ENCODE peak calls at places on chromosomes 12 and 14, in six cellular contexts. H is HCT116, D is right cardiac atrium, M is IMR-90, Q is aorta, N is right atrium auricular region. F is an unnamed sample.
A peak's percentile ranks its signal among the peaks of the same experiment; 100 is the strongest.

GRCh38 chr12:27667540-27667939 is 28.7 kb upstream of the REP15 start:
- DNase-seq in N (no peak), Q (peak; percentile 90), H (no peak), D (no peak), M (peak; percentile 76), F (no peak)

GRCh38 chr12:98736352-98737326 is 91.5 kb downstream of the APAF1 start:
- DNase-seq in D (no peak), M (peak; percentile 57), H (no peak), Q (no peak), N (no peak), F (no peak)

GRCh38 chr14:36070056-36071043 is 106.2 kb downstream of the PTCSC3 start:
- DNase-seq in N (no peak), H (peak; percentile 55), D (no peak), M (peak; percentile 64), Q (no peak), F (peak; percentile 48)

GRCh38 chr14:59061292-59061691 is 127.2 kb upstream of the DAAM1 start:
- DNase-seq in H (no peak), D (no peak), M (no peak), Q (no peak), N (no peak), F (no peak)

GRCh38 chr14:53209370-53209769 is 56.2 kb upstream of the DDHD1 start:
- DNase-seq in H (no peak), M (no peak), N (no peak), D (no peak), Q (no peak), F (no peak)

GRCh38 chr14:90061849-90062794 is at the start of gene KCNK13:
- DNase-seq in N (no peak), H (no peak), M (no peak), D (peak; percentile 60), Q (no peak), F (no peak)

GRCh38 chr12:52975820-52976573 is 27.1 kb downstream of the KRT18 start:
- DNase-seq in N (no peak), H (peak; percentile 73), D (peak; percentile 81), Q (no peak), M (peak; percentile 27), F (peak; percentile 43)

GRCh38 chr12:64124511-64125197 is 97.4 kb downstream of the KICS2 start:
- DNase-seq in D (no peak), Q (no peak), H (no peak), M (peak; percentile 55), N (no peak), F (no peak)

GRCh38 chr12:123512838-123513665 is 20.5 kb downstream of the RILPL1 start:
- DNase-seq in D (peak; percentile 61), M (no peak), Q (no peak), N (no peak), H (no peak), F (no peak)

GRCh38 chr12:53230971-53231858 is 794 bp downstream of the RARG start:
- DNase-seq in Q (peak; percentile 68), M (no peak), H (no peak), D (no peak), N (no peak), F (no peak)

GRCh38 chr12:124834822-124835221 is 28.8 kb downstream of the SCARB1 start:
- DNase-seq in D (no peak), M (no peak), N (no peak), H (no peak), Q (no peak), F (no peak)

GRCh38 chr12:109624467-109624866 is 50.9 kb downstream of the MVK start:
- DNase-seq in Q (no peak), D (no peak), H (no peak), N (no peak), M (no peak), F (no peak)

GRCh38 chr12:79119796-79120195 is 255.2 kb downstream of the SYT1 start:
- DNase-seq in N (no peak), M (no peak), D (no peak), H (no peak), Q (no peak), F (peak; percentile 63)

GRCh38 chr12:98419795-98420402 is 95.5 kb upstream of the TMPO start:
- DNase-seq in N (no peak), M (no peak), Q (no peak), H (no peak), D (no peak), F (no peak)

GRCh38 chr12:124433147-124433874 is 134.1 kb downstream of the NCOR2 start:
- DNase-seq in N (no peak), D (peak; percentile 93), H (no peak), Q (no peak), M (no peak), F (no peak)

GRCh38 chr12:49041036-49041880 is 19.3 kb downstream of the KMT2D start:
- DNase-seq in D (no peak), M (no peak), N (no peak), Q (peak; percentile 67), H (no peak), F (no peak)

GRCh38 chr14:96246535-96246839 is 9.5 kb upstream of the BDKRB1 start:
- DNase-seq in D (no peak), N (no peak), Q (no peak), H (no peak), M (peak; percentile 99), F (no peak)

GRCh38 chr12:67789266-67789665 is 140.7 kb downstream of the DYRK2 start:
- DNase-seq in M (no peak), N (no peak), Q (no peak), H (no peak), D (no peak), F (no peak)

DNA sequence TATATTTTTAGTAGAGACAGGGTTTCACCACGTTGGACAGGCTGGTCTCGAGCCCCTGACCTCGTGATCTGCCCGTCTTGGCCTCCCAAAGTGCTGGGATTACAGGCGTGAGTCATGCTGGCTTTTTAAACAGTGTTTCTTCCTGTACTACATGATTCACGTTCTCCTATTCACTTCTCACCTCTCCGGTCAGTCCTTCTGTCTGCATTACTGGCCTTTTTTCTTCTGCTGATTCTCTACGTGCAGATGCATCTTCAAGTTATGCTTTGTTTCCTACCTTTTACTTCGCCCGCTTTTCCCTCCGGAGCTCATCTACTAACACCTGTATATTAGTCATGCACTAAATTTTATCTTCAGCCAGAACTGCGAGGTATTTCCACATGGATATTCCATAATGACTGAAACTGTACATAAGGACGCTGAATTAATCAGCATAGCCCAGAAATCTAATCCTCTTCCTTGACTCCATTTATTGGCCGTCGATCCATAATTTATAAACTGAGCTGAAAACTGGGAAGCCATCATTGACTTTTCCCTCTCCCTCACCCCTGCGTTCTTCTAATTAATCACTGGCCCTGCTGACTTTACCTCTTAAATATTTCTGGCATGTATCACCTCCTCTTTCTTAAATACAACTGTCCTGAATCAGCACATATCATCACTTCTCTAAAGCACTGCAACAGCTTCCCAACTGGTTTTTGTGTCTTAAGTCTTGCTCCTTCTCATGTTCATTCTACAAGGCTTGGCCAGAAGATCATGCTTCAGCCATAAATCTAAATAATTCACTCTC is 296.0 kb upstream of the FLRT2 start:
- DNase-seq in H (no peak), D (no peak), Q (no peak), N (no peak), M (peak; percentile 80), F (no peak)
- H3K9me3 ChIP-seq in H (peaks cover 10% of the 10 kb centered on the region), D (no peaks in the 10 kb centered on the region), Q (peaks cover 1% of the 10 kb centered on the region), N (peaks cover 8% of the 10 kb centered on the region), M (no peaks in the 10 kb centered on the region), F (no peaks in the 10 kb centered on the region)

DNA sequence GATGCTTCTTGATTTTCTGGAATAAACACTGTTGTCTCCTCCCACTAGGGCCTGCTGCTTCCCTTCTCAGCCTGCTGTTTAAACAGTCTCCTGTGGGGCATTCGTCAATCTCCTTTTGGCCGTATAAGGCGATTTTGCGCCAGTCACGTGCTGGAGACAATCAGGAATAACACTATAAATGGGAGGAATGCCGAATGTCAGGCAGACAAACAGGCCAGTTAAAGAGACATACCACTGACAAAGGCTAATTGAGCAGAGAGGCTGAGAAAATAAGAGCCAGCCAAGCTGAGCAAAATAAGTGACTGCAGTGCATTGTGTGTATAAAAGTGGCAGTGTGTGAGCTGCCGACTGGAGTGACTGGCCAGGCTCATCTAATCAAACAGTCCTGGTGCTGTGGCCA is 23.3 kb downstream of the DMAC2L start:
- DNase-seq in Q (no peak), H (no peak), M (peak; percentile 72), N (peak; percentile 72), D (peak; percentile 78), F (no peak)
- H3K4me3 ChIP-seq in Q (no peak overlapping the region), H (no peak overlapping the region), M (no peak overlapping the region), N (no peak overlapping the region), D (no peak overlapping the region), F (no peak overlapping the region)

DNA sequence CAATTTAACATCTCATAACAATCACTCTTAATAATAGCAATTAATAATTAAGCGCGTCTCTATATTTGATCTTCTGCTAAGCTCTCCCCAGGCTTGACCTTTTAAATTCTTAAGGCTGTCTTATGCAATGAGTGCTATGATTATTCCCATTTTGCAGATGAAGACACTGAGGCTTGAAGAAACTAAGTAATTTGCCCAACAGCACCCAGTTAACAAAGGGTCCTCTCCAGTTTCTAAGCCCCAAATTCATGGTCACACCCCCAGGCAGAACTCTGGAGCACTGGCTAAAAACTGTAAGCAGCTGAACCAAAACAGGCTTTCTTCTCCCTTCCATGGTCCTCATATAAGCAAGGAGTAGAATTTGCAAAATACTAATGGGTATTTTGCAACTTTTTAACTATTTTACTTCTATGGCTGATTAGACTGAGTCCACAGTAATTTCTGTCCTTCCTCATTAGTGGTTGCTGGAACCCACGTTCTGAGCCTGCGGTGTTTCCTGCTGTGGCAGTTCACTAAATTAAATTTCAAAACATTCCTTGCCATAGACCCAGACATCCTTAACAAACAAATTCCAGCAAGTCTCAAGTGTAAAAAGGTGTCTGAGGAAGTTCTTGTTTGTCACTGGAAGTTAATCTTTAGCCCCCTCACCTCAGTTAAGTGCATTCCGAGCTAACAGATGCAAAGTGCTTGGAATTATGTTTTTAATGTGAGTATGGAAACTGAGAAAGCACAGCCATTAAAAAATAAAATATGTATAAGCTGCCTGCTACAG is 76.5 kb downstream of the TMEM132D start:
- DNase-seq in N (no peak), H (no peak), D (no peak), Q (no peak), M (no peak), F (no peak)
- H3K9me3 ChIP-seq in N (no peaks in the 10 kb centered on the region), H (peaks cover 5% of the 10 kb centered on the region), D (no peaks in the 10 kb centered on the region), Q (peaks cover 4% of the 10 kb centered on the region), M (peaks cover 28% of the 10 kb centered on the region), F (peaks cover 27% of the 10 kb centered on the region)

DNA sequence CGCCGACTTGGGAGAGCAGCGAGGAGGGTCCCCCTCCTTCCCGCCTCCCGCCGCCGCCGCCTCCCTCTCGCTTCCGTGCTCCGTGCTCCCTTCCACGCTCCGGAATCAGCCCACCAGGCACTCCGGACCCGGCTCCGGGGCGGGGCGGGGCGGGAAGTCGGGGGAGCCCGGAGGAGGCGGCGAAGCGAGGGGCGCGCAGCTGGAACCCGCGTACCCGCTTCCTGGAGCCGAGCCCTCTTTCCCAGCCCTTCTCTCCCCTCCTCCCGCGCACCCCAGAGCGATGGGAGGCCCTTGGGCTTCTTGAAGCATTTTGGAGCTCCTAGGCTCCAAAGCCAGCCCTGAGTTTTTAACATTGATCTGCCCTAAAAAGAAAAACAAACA is at the start of gene SYNDIG1L:
- DNase-seq in M (no peak), Q (no peak), N (no peak), H (no peak), D (no peak), F (no peak)
- H3K4me3 ChIP-seq in M (no peak within 1 kb of the TSS), Q (no peak within 1 kb of the TSS), N (no peak within 1 kb of the TSS), H (no peak within 1 kb of the TSS), D (peak within 1 kb of the TSS; percentile 42), F (peak within 1 kb of the TSS; percentile 52)

DNA sequence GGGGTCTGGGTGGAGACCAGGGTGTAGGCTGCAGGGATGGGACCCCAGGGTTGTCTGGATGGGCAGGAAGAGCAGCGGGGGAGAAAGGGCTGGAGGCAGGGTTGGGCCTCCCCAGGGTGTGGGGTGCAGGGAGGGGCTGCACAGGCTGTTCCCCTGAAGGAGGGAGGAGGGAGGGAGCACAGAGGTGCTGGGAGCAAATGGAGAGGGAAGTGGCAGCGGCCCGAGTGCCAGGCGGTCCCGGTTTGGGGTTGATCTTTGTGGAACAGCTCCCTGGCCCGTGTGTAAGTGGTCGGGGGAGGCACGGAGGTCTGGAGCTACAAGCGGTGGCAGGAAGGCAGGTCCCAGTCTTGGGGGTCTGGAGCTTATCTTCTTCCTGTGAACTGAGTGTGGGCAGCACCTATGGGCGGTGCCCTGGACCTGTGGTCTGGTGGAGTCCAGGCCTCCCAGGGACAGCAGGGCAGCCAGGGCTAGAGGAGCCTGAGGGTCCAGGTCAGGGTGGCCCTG is 391.6 kb downstream of the TMEM121 start:
- DNase-seq in H (no peak), Q (peak; percentile 64), D (peak; percentile 28), N (no peak), M (no peak), F (no peak)
- H3K9me3 ChIP-seq in H (no peaks in the 10 kb centered on the region), Q (peaks cover 5% of the 10 kb centered on the region), D (no peaks in the 10 kb centered on the region), N (peaks cover 19% of the 10 kb centered on the region), M (peaks cover 45% of the 10 kb centered on the region), F (peaks cover 26% of the 10 kb centered on the region)

F was measured in iPS DF 6.9.